ENCODE peak calls at places on chromosomes 13 and 19, in nine cellular contexts. P, H, V, K, X, N, Y, C and A are unnamed samples.

GRCh38 chr19:18496167-18496979 is 25.5 kb downstream of the ELL start:
- DNase-seq in P (no peak), H (peak), V (no peak), K (peak), X (peak), N (peak), Y (no peak), C (peak), A (peak)

GRCh38 chr19:17385878-17386611 is 8.0 kb downstream of the CCDC194 start:
- DNase-seq in P (no peak), H (peak), V (peak), K (peak), X (peak), N (peak), Y (peak), C (no peak), A (no peak)

GRCh38 chr13:111370570-111371150 is 50.2 kb downstream of the TEX29 start:
- DNase-seq in P (no peak), H (no peak), V (no peak), K (no peak), X (no peak), N (no peak), Y (no peak), C (no peak), A (no peak)

GRCh38 chr19:17775245-17775927 is 19.6 kb upstream of the B3GNT3 start:
- DNase-seq in P (no peak), H (peak), V (peak), K (peak), X (peak), N (peak), Y (no peak), C (no peak), A (peak)

GRCh38 chr13:48404952-48405351 is 8.0 kb downstream of the LPAR6 start:
- DNase-seq in P (no peak), H (no peak), V (no peak), K (no peak), X (no peak), N (peak), Y (no peak), C (no peak), A (no peak)

GRCh38 chr13:83825676-83826075 is 56.6 kb downstream of the SLITRK1 start:
- DNase-seq in P (peak), H (no peak), V (no peak), K (no peak), X (no peak), N (no peak), Y (no peak), C (no peak), A (no peak)

GRCh38 chr19:3687774-3688706 is 12.2 kb downstream of the PIP5K1C start:
- DNase-seq in P (no peak), H (peak), V (no peak), K (peak), X (no peak), N (no peak), Y (no peak), C (no peak), A (no peak)

GRCh38 chr13:44698076-44698475 is 121.9 kb upstream of the TSC22D1 start:
- DNase-seq in P (peak), H (no peak), V (no peak), K (no peak), X (no peak), N (no peak), Y (no peak), C (no peak), A (no peak)

GRCh38 chr19:17539288-17540117 is 15.9 kb upstream of the COLGALT1 start:
- DNase-seq in P (peak), H (peak), V (peak), K (peak), X (peak), N (peak), Y (peak), C (peak), A (peak)

GRCh38 chr19:5403968-5404640 is 51.1 kb upstream of the ZNRF4 start:
- DNase-seq in P (peak), H (peak), V (peak), K (peak), X (peak), N (peak), Y (peak), C (no peak), A (peak)

GRCh38 chr19:10724573-10725071 is 6.7 kb downstream of the DNM2 start:
- DNase-seq in P (no peak), H (no peak), V (no peak), K (no peak), X (no peak), N (peak), Y (no peak), C (no peak), A (peak)

GRCh38 chr13:20473139-20473538 is 52.5 kb downstream of the CRYL1 start:
- DNase-seq in P (no peak), H (no peak), V (no peak), K (no peak), X (no peak), N (no peak), Y (no peak), C (no peak), A (no peak)

GRCh38 chr19:8557637-8558238 is 19.5 kb downstream of the MYO1F start:
- DNase-seq in P (no peak), H (no peak), V (no peak), K (no peak), X (no peak), N (no peak), Y (no peak), C (no peak), A (no peak)

GRCh38 chr13:101289764-101290163 is 126.5 kb downstream of the NALCN start:
- DNase-seq in P (peak), H (no peak), V (peak), K (no peak), X (peak), N (peak), Y (no peak), C (no peak), A (peak)

GRCh38 chr19:33261511-33262192 is 36.0 kb upstream of the SLC7A10 start:
- DNase-seq in P (peak), H (no peak), V (no peak), K (no peak), X (no peak), N (no peak), Y (no peak), C (no peak), A (no peak)

GRCh38 chr19:46043519-46043918 is 2.7 kb upstream of the IGFL4 start:
- DNase-seq in P (no peak), H (no peak), V (no peak), K (no peak), X (no peak), N (no peak), Y (no peak), C (no peak), A (no peak)

GRCh38 chr19:27867981-27868380 is 1345.0 kb downstream of the UQCRFS1 start:
- DNase-seq in P (peak), H (no peak), V (no peak), K (no peak), X (no peak), N (no peak), Y (no peak), C (no peak), A (no peak)

GRCh38 chr13:77370888-77371287 is 44.0 kb upstream of the MYCBP2 start:
- DNase-seq in P (no peak), H (no peak), V (no peak), K (no peak), X (no peak), N (no peak), Y (no peak), C (no peak), A (no peak)

GRCh38 chr13:108322206-108322824 is 52.8 kb downstream of the TNFSF13B start:
- DNase-seq in P (peak), H (peak), V (no peak), K (no peak), X (peak), N (peak), Y (peak), C (no peak), A (peak)

GRCh38 chr13:42991892-42992584 is at the start of gene EPSTI1:
- DNase-seq in P (peak), H (peak), V (peak), K (peak), X (peak), N (peak), Y (peak), C (peak), A (peak)

GRCh38 chr19:29694669-29695627 is 20.1 kb downstream of the C19orf12 start:
- DNase-seq in P (peak), H (peak), V (peak), K (peak), X (peak), N (peak), Y (peak), C (peak), A (peak)

GRCh38 chr13:33070713-33071112 is 54.5 kb downstream of the KL start:
- DNase-seq in P (no peak), H (no peak), V (no peak), K (no peak), X (no peak), N (no peak), Y (no peak), C (no peak), A (peak)

GRCh38 chr13:74062933-74063332 is 71.3 kb downstream of the KLF12 start:
- DNase-seq in P (peak), H (no peak), V (no peak), K (peak), X (peak), N (peak), Y (peak), C (no peak), A (no peak)

GRCh38 chr19:23285948-23286347 is 35.8 kb upstream of the ZNF724 start:
- DNase-seq in P (no peak), H (no peak), V (no peak), K (no peak), X (no peak), N (no peak), Y (no peak), C (no peak), A (no peak)

GRCh38 chr13:101869553-101869952 is 417.1 kb downstream of the ITGBL1 start:
- DNase-seq in P (no peak), H (no peak), V (no peak), K (no peak), X (no peak), N (no peak), Y (no peak), C (no peak), A (no peak)

GRCh38 chr13:51767100-51767499 is 36.9 kb downstream of the DHRS12 start:
- DNase-seq in P (no peak), H (no peak), V (no peak), K (no peak), X (no peak), N (no peak), Y (no peak), C (no peak), A (no peak)

GRCh38 chr13:50713849-50714248 is 129.6 kb downstream of the DLEU7 start:
- DNase-seq in P (peak), H (peak), V (no peak), K (no peak), X (peak), N (peak), Y (peak), C (peak), A (peak)